ENCODE peak calls at places on chromosomes 3 and 15, in eight cellular contexts. H is lung, S is SJCRH30, M is NCI-H1930, C is astrocyte of the spinal cord, E is tibial artery, X is memory B cell, K is DMS 273 treated with DMSO at 0.1 percent for 48 hours. Y is an unnamed sample.

GRCh38 chr15:41853831-41854230 is 15.2 kb downstream of the PLA2G4B start:
- DNase-seq in H (no peak), S (no peak), M (no peak), C (no peak), E (no peak), X (no peak), K (no peak), Y (no peak)

GRCh38 chr15:57919754-57920153 is 145.8 kb downstream of the ALDH1A2 start:
- DNase-seq in H (no peak), S (no peak), M (no peak), C (no peak), E (no peak), X (no peak), K (no peak), Y (no peak)

GRCh38 chr15:53918180-53919079 is 59.8 kb upstream of the UNC13C start:
- DNase-seq in H (no peak), S (no peak), M (no peak), C (no peak), E (no peak), X (no peak), K (no peak), Y (no peak)

GRCh38 chr3:104273046-104273649 is 1093.6 kb upstream of the ALCAM start:
- DNase-seq in H (no peak), S (no peak), M (no peak), C (peak), E (no peak), X (no peak), K (peak), Y (peak)

GRCh38 chr3:188937389-188937788 is 234.4 kb upstream of the TPRG1 start:
- DNase-seq in H (no peak), S (no peak), M (no peak), C (no peak), E (no peak), X (no peak), K (no peak), Y (peak)

GRCh38 chr15:65101418-65101890 is 13.5 kb downstream of the UBAP1L start:
- DNase-seq in H (peak), S (peak), M (no peak), C (peak), E (peak), X (no peak), K (no peak), Y (peak)

GRCh38 chr3:69565316-69565715 is 173.9 kb upstream of the MITF start:
- DNase-seq in H (no peak), S (no peak), M (no peak), C (no peak), E (no peak), X (no peak), K (no peak), Y (no peak)

GRCh38 chr3:122314467-122314866 is 10.6 kb upstream of the CSTA start:
- DNase-seq in H (no peak), S (no peak), M (no peak), C (no peak), E (no peak), X (no peak), K (no peak), Y (no peak)

GRCh38 chr3:134644731-134645514 is 5.9 kb downstream of the KY start:
- DNase-seq in H (no peak), S (peak), M (no peak), C (no peak), E (no peak), X (no peak), K (peak), Y (no peak)

GRCh38 chr3:9349321-9350117 is 13.3 kb upstream of the THUMPD3 start:
- DNase-seq in H (no peak), S (peak), M (no peak), C (peak), E (no peak), X (no peak), K (no peak), Y (peak)

GRCh38 chr3:111764645-111765091 is 94.4 kb upstream of the PHLDB2 start:
- DNase-seq in H (no peak), S (no peak), M (no peak), C (no peak), E (no peak), X (no peak), K (no peak), Y (peak)

GRCh38 chr3:53650424-53650823 is 156.0 kb downstream of the CACNA1D start:
- DNase-seq in H (no peak), S (no peak), M (no peak), C (no peak), E (no peak), X (no peak), K (no peak), Y (no peak)

GRCh38 chr3:53168175-53168923 is 7.3 kb downstream of the PRKCD start:
- DNase-seq in H (no peak), S (no peak), M (no peak), C (no peak), E (peak), X (no peak), K (no peak), Y (no peak)

GRCh38 chr15:40368701-40369473 is 10.9 kb downstream of the DISP2 start:
- DNase-seq in H (no peak), S (no peak), M (no peak), C (no peak), E (no peak), X (no peak), K (no peak), Y (no peak)

GRCh38 chr3:98021821-98022220 is 13.3 kb downstream of the GABRR3 start:
- DNase-seq in H (no peak), S (no peak), M (no peak), C (peak), E (no peak), X (no peak), K (no peak), Y (peak)

GRCh38 chr3:14836049-14836468 is 17.3 kb downstream of the FGD5 start:
- DNase-seq in H (peak), S (no peak), M (no peak), C (no peak), E (peak), X (no peak), K (no peak), Y (no peak)

GRCh38 chr3:186035277-186035676 is 73.6 kb downstream of the ETV5 start:
- DNase-seq in H (no peak), S (no peak), M (no peak), C (no peak), E (peak), X (no peak), K (no peak), Y (peak)

GRCh38 chr3:33278106-33278672 is 947 bp downstream of the FBXL2 start:
- DNase-seq in H (no peak), S (peak), M (no peak), C (peak), E (no peak), X (no peak), K (no peak), Y (peak)

GRCh38 chr3:133872161-133872560 is 23.5 kb downstream of the RAB6B start:
- DNase-seq in H (no peak), S (no peak), M (no peak), C (no peak), E (no peak), X (no peak), K (no peak), Y (no peak)

GRCh38 chr3:64138046-64138445 is 87.2 kb downstream of the PRICKLE2 start:
- DNase-seq in H (no peak), S (no peak), M (no peak), C (no peak), E (no peak), X (no peak), K (no peak), Y (peak)

GRCh38 chr3:105013657-105014056 is 353.1 kb upstream of the ALCAM start:
- DNase-seq in H (no peak), S (no peak), M (no peak), C (no peak), E (no peak), X (no peak), K (no peak), Y (no peak)

GRCh38 chr15:27690290-27690689 is 408.8 kb downstream of the OCA2 start:
- DNase-seq in H (no peak), S (no peak), M (no peak), C (no peak), E (no peak), X (no peak), K (no peak), Y (no peak)

GRCh38 chr15:88911766-88912118 is 1.4 kb downstream of the MFGE8 start:
- DNase-seq in H (no peak), S (no peak), M (no peak), C (no peak), E (no peak), X (no peak), K (no peak), Y (peak)

GRCh38 chr3:177335728-177336127 is 138.4 kb upstream of the TBL1XR1 start:
- DNase-seq in H (no peak), S (no peak), M (no peak), C (peak), E (no peak), X (no peak), K (no peak), Y (peak)

GRCh38 chr15:35925634-35926380 is 379.8 kb upstream of the DPH6 start:
- DNase-seq in H (no peak), S (no peak), M (no peak), C (peak), E (no peak), X (no peak), K (no peak), Y (peak)

GRCh38 chr3:67650084-67650483 is 4.3 kb downstream of the SUCLG2 start:
- DNase-seq in H (no peak), S (no peak), M (no peak), C (no peak), E (no peak), X (no peak), K (no peak), Y (peak)

GRCh38 chr3:130548356-130548755 is 31.4 kb downstream of the COL6A6 start:
- DNase-seq in H (no peak), S (no peak), M (no peak), C (no peak), E (no peak), X (no peak), K (no peak), Y (no peak)

GRCh38 chr3:165641569-165642310 is 195.5 kb downstream of the BCHE start:
- DNase-seq in H (no peak), S (no peak), M (no peak), C (peak), E (no peak), X (no peak), K (no peak), Y (peak)

GRCh38 chr15:41564286-41564959 is 5.4 kb downstream of the TYRO3 start:
- DNase-seq in H (no peak), S (peak), M (no peak), C (peak), E (no peak), X (no peak), K (no peak), Y (no peak)

GRCh38 chr3:4990061-4990460 is 10.8 kb downstream of the BHLHE40 start:
- DNase-seq in H (no peak), S (no peak), M (no peak), C (no peak), E (no peak), X (no peak), K (no peak), Y (no peak)

GRCh38 chr15:39448409-39448808 is 132.5 kb upstream of the THBS1 start:
- DNase-seq in H (no peak), S (no peak), M (no peak), C (no peak), E (no peak), X (no peak), K (no peak), Y (no peak)

GRCh38 chr3:176513604-176514003 is 683.7 kb downstream of the TBL1XR1 start:
- DNase-seq in H (no peak), S (no peak), M (no peak), C (peak), E (no peak), X (peak), K (no peak), Y (no peak)

GRCh38 chr15:34434627-34435305 is 2.8 kb downstream of the GOLGA8A start:
- DNase-seq in H (no peak), S (no peak), M (no peak), C (no peak), E (no peak), X (no peak), K (no peak), Y (no peak)

GRCh38 chr3:194081826-194082225 is 54.1 kb upstream of the HES1 start:
- DNase-seq in H (no peak), S (no peak), M (no peak), C (no peak), E (no peak), X (no peak), K (no peak), Y (no peak)

GRCh38 chr3:66399529-66400232 is 101.1 kb downstream of the LRIG1 start:
- DNase-seq in H (no peak), S (no peak), M (no peak), C (no peak), E (no peak), X (no peak), K (no peak), Y (no peak)